ENCODE peak calls at places on chromosomes 1 and 21, in five cellular contexts. X is RWPE1; F is mammary epithelial cell; L is CD8-positive, alpha-beta T cell; P is dorsolateral prefrontal cortex. C is an unnamed sample.

GRCh38 chr1:201593200-201593828 is 54.4 kb downstream of the NAV1 start:
- DNase-seq in X (peak), F (peak), L (no peak), P (no peak), C (peak)

GRCh38 chr21:43997766-43998742 is 14.1 kb upstream of the TRAPPC10 start:
- DNase-seq in X (no peak), F (peak), L (no peak), P (no peak), C (no peak)

GRCh38 chr1:203112451-203112850 is 15.1 kb upstream of the ADORA1 start:
- DNase-seq in X (no peak), F (no peak), L (no peak), P (no peak), C (no peak)

GRCh38 chr21:40120944-40121575 is 253.8 kb downstream of the PCP4 start:
- DNase-seq in X (no peak), F (no peak), L (no peak), P (no peak), C (no peak)

GRCh38 chr1:226135059-226135651 is 51.4 kb downstream of the ACBD3 start:
- DNase-seq in X (no peak), F (no peak), L (peak), P (no peak), C (no peak)

GRCh38 chr21:42265229-42265812 is 46.4 kb downstream of the ABCG1 start:
- DNase-seq in X (no peak), F (no peak), L (no peak), P (no peak), C (no peak)

GRCh38 chr1:9861371-9861770 is 37.6 kb upstream of the CLSTN1 start:
- DNase-seq in X (no peak), F (no peak), L (no peak), P (no peak), C (no peak)

GRCh38 chr1:203537806-203538464 is 44.0 kb downstream of the OPTC start:
- DNase-seq in X (no peak), F (no peak), L (no peak), P (no peak), C (no peak)

GRCh38 chr1:48920741-48921330 is 144.1 kb upstream of the BEND5 start:
- DNase-seq in X (no peak), F (no peak), L (no peak), P (no peak), C (no peak)

GRCh38 chr1:32335951-32336867 is at the start of gene MARCKSL1:
- DNase-seq in X (peak), F (peak), L (peak), P (peak), C (no peak)

GRCh38 chr1:27591622-27592021 is 12.3 kb downstream of the AHDC1 start:
- DNase-seq in X (no peak), F (no peak), L (no peak), P (no peak), C (no peak)

GRCh38 chr1:162554258-162554657 is 7.3 kb upstream of the UAP1 start:
- DNase-seq in X (no peak), F (peak), L (no peak), P (no peak), C (no peak)

GRCh38 chr1:97796716-97797115 is 124.1 kb downstream of the DPYD start:
- DNase-seq in X (no peak), F (no peak), L (no peak), P (no peak), C (no peak)

GRCh38 chr21:42865361-42866160 is 13.8 kb downstream of the WDR4 start:
- DNase-seq in X (no peak), F (no peak), L (no peak), P (no peak), C (no peak)

GRCh38 chr1:96234299-96234698 is 487.3 kb upstream of the PTBP2 start:
- DNase-seq in X (peak), F (peak), L (no peak), P (no peak), C (no peak)

GRCh38 chr1:196464545-196464944 is 143.7 kb downstream of the KCNT2 start:
- DNase-seq in X (no peak), F (no peak), L (no peak), P (no peak), C (no peak)

GRCh38 chr1:34928066-34928864 is 1.2 kb downstream of the DLGAP3 start:
- DNase-seq in X (no peak), F (no peak), L (no peak), P (no peak), C (no peak)

GRCh38 chr21:39885119-39885848 is 18.0 kb downstream of the PCP4 start:
- DNase-seq in X (no peak), F (no peak), L (no peak), P (no peak), C (no peak)

GRCh38 chr1:31567956-31568570 is 8.3 kb upstream of the TINAGL1 start:
- DNase-seq in X (no peak), F (no peak), L (peak), P (no peak), C (no peak)

GRCh38 chr1:85198864-85199263 is 2.0 kb downstream of the SYDE2 start:
- DNase-seq in X (no peak), F (no peak), L (no peak), P (no peak), C (no peak)

GRCh38 chr1:26724118-26724517 is 28.3 kb downstream of the ARID1A start:
- DNase-seq in X (no peak), F (no peak), L (no peak), P (no peak), C (no peak)

GRCh38 chr1:151211972-151212705 is 13.8 kb downstream of the PIP5K1A start:
- DNase-seq in X (no peak), F (peak), L (no peak), P (no peak), C (no peak)

GRCh38 chr1:196372896-196373536 is 235.2 kb downstream of the KCNT2 start:
- DNase-seq in X (peak), F (peak), L (no peak), P (no peak), C (no peak)

DNA sequence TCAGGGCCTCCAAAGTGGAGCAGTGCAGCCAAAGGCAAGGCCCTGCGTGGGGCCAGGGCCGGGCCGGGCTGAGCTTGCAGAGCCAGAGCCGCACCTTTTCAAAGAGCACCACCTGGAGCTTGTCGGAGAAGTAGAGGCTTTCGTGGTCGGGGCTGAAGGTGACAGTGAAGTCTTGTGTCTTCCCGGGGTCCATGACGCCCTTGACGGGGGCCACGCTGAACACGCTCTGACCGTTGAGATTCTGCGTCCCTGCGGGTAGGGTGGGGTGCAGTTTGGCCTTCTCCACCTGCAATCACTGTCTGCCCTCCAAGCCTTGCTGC is 4.6 kb upstream of the TMEM52 start:
- DNase-seq in X (no peak), F (no peak), L (no peak), P (no peak), C (no peak)
- H3K27ac ChIP-seq in X (no peak), F (no peak), L (no peak), P (no peak), C (no peak)

GRCh38 chr1:116476321-116476720 is 94.5 kb downstream of the CD58 start:
- DNase-seq in X (no peak), F (no peak), L (no peak), P (no peak), C (no peak)
- H3K27ac ChIP-seq in X (no peak), F (no peak), L (no peak), P (no peak), C (no peak)

DNA sequence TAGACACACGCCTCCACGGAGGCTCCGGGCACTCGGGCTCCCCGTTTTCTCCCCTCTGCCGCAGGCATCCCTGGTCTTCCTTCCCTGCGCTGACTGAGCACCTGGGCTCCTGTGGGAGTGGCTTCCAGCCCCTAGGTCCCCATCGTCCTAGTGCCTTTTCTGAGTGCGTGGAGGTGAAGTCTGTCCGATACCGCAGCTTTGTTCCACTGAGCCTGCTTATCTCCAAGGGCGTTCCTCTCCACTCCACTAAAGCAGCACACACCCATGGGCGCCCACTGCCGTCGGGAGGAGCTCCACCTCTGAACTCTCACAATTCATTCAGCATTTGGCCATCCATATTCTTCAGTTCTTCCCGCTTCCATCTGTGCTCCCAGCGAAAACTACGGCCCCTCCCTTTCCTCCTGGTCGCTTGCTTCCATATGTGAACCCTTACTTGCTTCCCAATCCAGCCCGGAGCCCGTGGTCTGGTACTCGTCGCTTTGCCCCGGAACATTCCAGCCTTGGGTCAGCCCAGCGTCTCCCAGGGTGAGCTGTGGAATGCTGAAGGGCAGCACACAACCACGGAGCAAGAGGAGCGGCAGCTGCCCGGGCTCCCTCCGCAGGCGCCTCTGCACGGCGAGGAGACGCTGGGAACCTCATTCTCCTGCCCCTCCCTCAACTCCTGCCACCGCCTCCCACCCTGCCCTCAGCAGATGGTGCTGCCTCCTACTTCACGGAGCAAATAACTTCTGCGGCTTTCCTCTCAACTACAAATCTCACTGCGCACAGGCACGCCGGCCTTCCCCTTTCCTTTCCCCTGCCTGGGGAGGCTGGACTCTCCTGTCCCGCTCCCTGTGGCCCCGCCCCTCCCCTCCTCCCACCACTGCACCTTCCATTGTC is 27.5 kb downstream of the ATP8B2 start:
- DNase-seq in X (no peak), F (peak), L (peak), P (no peak), C (no peak)
- H3K27ac ChIP-seq in X (peak), F (no peak), L (no peak), P (peak), C (no peak)

DNA sequence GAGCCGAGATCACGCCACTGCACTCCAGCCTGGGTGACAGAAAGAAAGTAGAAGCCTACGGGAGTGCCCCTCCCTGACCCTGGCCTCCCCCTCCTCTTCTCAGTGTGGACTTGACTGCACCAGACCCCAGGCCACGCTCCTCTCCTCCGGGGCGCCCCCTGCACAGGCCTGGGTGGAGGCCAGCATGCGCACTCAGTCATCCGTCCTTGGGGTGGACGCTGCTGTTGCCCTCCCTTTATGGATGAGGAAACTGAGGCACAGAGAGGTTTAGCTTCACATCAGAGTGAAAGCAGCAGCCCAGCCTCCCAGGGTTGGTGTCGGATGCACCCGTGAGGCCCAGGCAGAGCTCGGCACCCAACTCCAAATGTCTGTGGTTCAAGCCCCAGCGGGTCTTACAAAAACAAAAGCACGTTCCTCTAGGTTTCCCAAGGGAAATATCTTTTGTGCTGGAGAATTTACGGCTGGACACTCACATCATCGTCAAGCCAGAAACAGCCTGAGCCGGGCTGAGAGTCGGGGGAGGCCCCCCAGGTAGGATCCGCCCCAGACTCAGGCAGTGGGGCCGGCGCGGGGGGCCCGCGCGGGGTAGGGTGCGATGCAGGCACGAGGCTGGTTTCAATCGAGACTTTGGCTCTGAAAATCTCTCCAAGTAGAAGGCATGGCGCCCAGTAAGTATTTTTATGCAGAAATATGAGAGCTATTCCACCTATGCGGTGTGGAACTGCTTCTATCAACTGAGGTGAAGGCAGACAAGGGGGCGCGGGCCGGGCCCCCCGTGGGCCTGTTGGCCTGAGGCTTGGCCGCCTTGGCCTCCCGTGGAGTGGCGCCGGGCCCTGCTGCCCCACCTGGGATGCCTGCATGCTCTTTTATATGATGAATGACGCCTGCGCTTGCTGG is 36.6 kb downstream of the MORN1 start:
- DNase-seq in X (no peak), F (no peak), L (no peak), P (no peak), C (no peak)
- H3K27ac ChIP-seq in X (no peak), F (no peak), L (no peak), P (no peak), C (no peak)

GRCh38 chr1:171313319-171313834 is 606 bp upstream of the FMO4 start:
- DNase-seq in X (no peak), F (no peak), L (no peak), P (no peak), C (no peak)
- H3K27ac ChIP-seq in X (no peak), F (no peak), L (no peak), P (no peak), C (no peak)

GRCh38 chr1:36163426-36163825 is 7.5 kb downstream of the MAP7D1 start:
- DNase-seq in X (no peak), F (no peak), L (no peak), P (no peak), C (no peak)

GRCh38 chr1:36166938-36167910 is 11.3 kb downstream of the MAP7D1 start:
- DNase-seq in X (no peak), F (peak), L (no peak), P (no peak), C (peak)

GRCh38 chr1:36164399-36164798 is 8.4 kb downstream of the MAP7D1 start:
- DNase-seq in X (no peak), F (no peak), L (no peak), P (no peak), C (no peak)

GRCh38 chr1:36166136-36166535 is 10.2 kb downstream of the MAP7D1 start:
- DNase-seq in X (no peak), F (no peak), L (no peak), P (no peak), C (no peak)

GRCh38 chr1:36165145-36165544 is 9.2 kb downstream of the MAP7D1 start:
- DNase-seq in X (no peak), F (no peak), L (no peak), P (no peak), C (no peak)
- H3K27ac ChIP-seq in X (peak), F (peak), L (no peak), P (peak), C (peak)

C was measured in epithelial cell of prostate.